ENCODE peak calls at places on chromosomes 16 and 17, in seven cellular contexts. B, Y, M, W, Q, D and H are unnamed samples.

GRCh38 chr17:76138896-76139248 is 2.2 kb downstream of the FOXJ1 start:
- DNase-seq in Y (no peak), W (no peak), D (no peak), B (no peak), Q (no peak), M (no peak), H (peak)

GRCh38 chr16:87704754-87705353 is 60.9 kb downstream of the KLHDC4 start:
- DNase-seq in Q (no peak), Y (no peak), D (no peak), W (no peak), B (no peak), M (no peak), H (no peak)

GRCh38 chr17:63446218-63446980 is at the start of gene CYB561:
- DNase-seq in D (no peak), Y (peak), Q (peak), B (peak), W (peak), M (peak), H (no peak)

GRCh38 chr17:75404223-75404738 is 1.2 kb downstream of the GRB2 start:
- DNase-seq in Y (peak), B (peak), M (no peak), D (no peak), Q (peak), W (peak), H (peak)

GRCh38 chr17:47802341-47803022 is 19.1 kb downstream of the OSBPL7 start:
- DNase-seq in Y (peak), M (no peak), Q (peak), D (no peak), W (peak), B (peak), H (peak)

GRCh38 chr16:397736-398332 is 835 bp downstream of the NME4 start:
- DNase-seq in Q (peak), Y (peak), W (peak), D (no peak), M (peak), B (peak), H (peak)

GRCh38 chr17:48804936-48805411 is 12.1 kb downstream of the TTLL6 start:
- DNase-seq in M (peak), D (peak), Y (peak), W (peak), B (peak), Q (peak), H (peak)

GRCh38 chr16:23950291-23950894 is 114.6 kb downstream of the PRKCB start:
- DNase-seq in D (no peak), Y (no peak), Q (no peak), M (no peak), B (no peak), W (no peak), H (no peak)

GRCh38 chr17:38656959-38657823 is 17.6 kb downstream of the EPOP start:
- DNase-seq in Y (no peak), M (no peak), Q (no peak), B (no peak), W (no peak), D (no peak), H (peak)

GRCh38 chr17:6098466-6099180 is 28.4 kb downstream of the WSCD1 start:
- DNase-seq in B (peak), W (no peak), Q (no peak), Y (no peak), M (no peak), D (no peak), H (peak)

GRCh38 chr16:84090212-84090611 is 26.5 kb downstream of the MBTPS1 start:
- DNase-seq in D (no peak), Q (no peak), Y (no peak), B (no peak), M (no peak), W (no peak), H (no peak)

GRCh38 chr17:56595831-56596740 is 2.6 kb downstream of the NOG start:
- DNase-seq in Q (peak), Y (peak), D (no peak), W (peak), M (peak), B (peak), H (peak)

GRCh38 chr17:75881678-75882454 is 3.5 kb upstream of the TRIM47 start:
- DNase-seq in B (no peak), W (no peak), Y (no peak), D (no peak), Q (no peak), M (no peak), H (no peak)

DNA sequence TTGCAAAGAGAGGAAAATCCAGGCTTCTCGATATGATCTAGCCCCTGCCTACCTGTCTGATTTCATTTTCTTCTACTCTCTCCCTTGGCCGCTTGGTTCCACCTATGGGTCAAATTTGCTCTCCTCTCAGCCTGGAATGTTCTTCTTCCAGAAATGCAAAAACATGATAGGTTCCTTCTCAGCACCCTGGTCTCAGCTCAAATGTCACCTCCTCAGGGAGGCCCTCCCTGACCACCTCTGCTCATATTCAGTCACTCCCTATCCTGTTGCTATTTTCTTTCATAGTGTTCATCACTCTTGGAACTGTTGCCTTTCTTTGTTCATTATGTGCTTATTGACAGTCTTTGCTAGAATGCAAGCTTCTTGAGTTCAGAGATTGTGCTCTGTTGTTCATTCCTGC is 208.6 kb downstream of the KATNIP start:
- DNase-seq in B (no peak), D (no peak), Y (no peak), Q (no peak), W (no peak), M (no peak), H (no peak)
- H3K18ac ChIP-seq in B (no peak), D (no peak), Y (no peak), Q (no peak), W (no peak), M (no peak), H (no peak)

GRCh38 chr16:71479420-71479819 is 9.7 kb downstream of the ZNF19 start:
- DNase-seq in D (no peak), Q (peak), B (peak), M (no peak), Y (peak), W (peak), H (peak)
- H2AK5ac ChIP-seq in D (no peak), Q (no peak), B (no peak), M (no peak), Y (no peak), W (no peak), H (no peak)

GRCh38 chr17:45906237-45906636 is 11.9 kb downstream of the MAPT start:
- DNase-seq in B (no peak), Y (no peak), W (no peak), Q (no peak), M (no peak), D (no peak), H (no peak)

GRCh38 chr17:45908460-45908859 is 14.1 kb downstream of the MAPT start:
- DNase-seq in D (no peak), Q (no peak), W (no peak), B (no peak), M (no peak), Y (no peak), H (peak)

GRCh38 chr17:45905812-45906211 is 11.5 kb downstream of the MAPT start:
- DNase-seq in B (no peak), Y (no peak), Q (no peak), W (no peak), D (no peak), M (no peak), H (no peak)

GRCh38 chr17:45907720-45908395 is 13.5 kb downstream of the MAPT start:
- DNase-seq in Y (no peak), W (no peak), M (no peak), Q (no peak), D (no peak), B (no peak), H (peak)

GRCh38 chr17:45906927-45907622 is 12.7 kb downstream of the MAPT start:
- DNase-seq in B (no peak), W (no peak), Y (no peak), Q (no peak), M (no peak), D (no peak), H (no peak)
- H3K18ac ChIP-seq in B (no peak), W (no peak), Y (no peak), Q (no peak), M (peak), D (no peak), H (no peak)

GRCh38 chr17:30378797-30379302 is at the start of gene CPD:
- DNase-seq in W (peak), Q (peak), D (peak), M (peak), Y (peak), B (peak), H (peak)
- H2AK5ac ChIP-seq in W (peak), Q (no peak), D (no peak), M (peak), Y (peak), B (no peak), H (no peak)

GRCh38 chr17:83094291-83094690 is 14.9 kb downstream of the METRNL start:
- DNase-seq in B (no peak), Q (no peak), M (no peak), D (no peak), W (no peak), Y (no peak), H (no peak)
- H3K18ac ChIP-seq in B (no peak), Q (no peak), M (no peak), D (no peak), W (no peak), Y (no peak), H (no peak)

GRCh38 chr17:45393477-45393876 is 39.2 kb downstream of the ARHGAP27 start:
- DNase-seq in M (no peak), B (no peak), W (no peak), Y (no peak), Q (no peak), D (no peak), H (peak)
- H2AK5ac ChIP-seq in M (no peak), B (no peak), W (no peak), Y (no peak), Q (no peak), D (no peak), H (no peak)

GRCh38 chr17:51052235-51052634 is 68.4 kb downstream of the SPAG9 start:
- DNase-seq in M (no peak), D (no peak), Y (no peak), Q (no peak), B (no peak), W (no peak), H (no peak)
- H3K18ac ChIP-seq in M (no peak), D (no peak), Y (no peak), Q (no peak), B (no peak), W (no peak), H (no peak)